ENCODE peak calls at places on chromosomes 3 and 15, in five cellular contexts. O is lung, G is progenitor cell of endocrine pancreas, C is AG09319, W is right atrium auricular region. U is an unnamed sample.
A peak's percentile ranks its signal among the peaks of the same experiment; 100 is the strongest.

GRCh38 chr3:48650723-48651122 is 12.0 kb downstream of the CELSR3 start:
- DNase-seq in O (no peak), G (no peak), C (no peak), W (no peak), U (no peak)

GRCh38 chr3:4749567-4750002 is 229.7 kb upstream of the BHLHE40 start:
- DNase-seq in O (no peak), G (no peak), C (no peak), W (no peak), U (no peak)

GRCh38 chr15:41825145-41825544 is 2.7 kb upstream of the JMJD7 start:
- DNase-seq in O (no peak), G (no peak), C (no peak), W (no peak), U (no peak)

GRCh38 chr3:37935290-37935668 is 55.3 kb upstream of the VILL start:
- DNase-seq in O (no peak), G (no peak), C (no peak), W (no peak), U (no peak)

GRCh38 chr15:88396382-88396781 is 70.8 kb downstream of the MRPL46 start:
- DNase-seq in O (no peak), G (no peak), C (no peak), W (no peak), U (no peak)

GRCh38 chr3:111215481-111215880 is 143.9 kb downstream of the NECTIN3 start:
- DNase-seq in O (no peak), G (no peak), C (no peak), W (no peak), U (no peak)

GRCh38 chr3:61901986-61902385 is 340.6 kb downstream of the PTPRG start:
- DNase-seq in O (no peak), G (no peak), C (no peak), W (no peak), U (no peak)

GRCh38 chr3:73805435-73805834 is 180.7 kb upstream of the PDZRN3 start:
- DNase-seq in O (peak; percentile 30), G (no peak), C (no peak), W (peak; percentile 82), U (no peak)

GRCh38 chr3:72872183-72872582 is 15.7 kb upstream of the GXYLT2 start:
- DNase-seq in O (no peak), G (no peak), C (peak; percentile 67), W (no peak), U (no peak)

GRCh38 chr15:54035616-54036015 is 57.4 kb downstream of the UNC13C start:
- DNase-seq in O (no peak), G (no peak), C (no peak), W (no peak), U (no peak)

GRCh38 chr3:115986555-115987207 is 363.4 kb downstream of the GAP43 start:
- DNase-seq in O (no peak), G (no peak), C (no peak), W (no peak), U (no peak)

GRCh38 chr3:26753109-26753508 is 130.5 kb downstream of the LRRC3B start:
- DNase-seq in O (no peak), G (no peak), C (no peak), W (no peak), U (no peak)

GRCh38 chr3:65026151-65026550 is 338.4 kb upstream of the ADAMTS9 start:
- DNase-seq in O (no peak), G (no peak), C (no peak), W (no peak), U (no peak)

GRCh38 chr15:66390670-66391069 is 4.0 kb downstream of the MAP2K1 start:
- DNase-seq in O (no peak), G (no peak), C (no peak), W (no peak), U (no peak)

GRCh38 chr3:169668081-169668956 is 4.8 kb upstream of the MECOM start:
- DNase-seq in O (no peak), G (peak; percentile 54), C (no peak), W (no peak), U (no peak)

GRCh38 chr3:85004147-85004546 is 45.4 kb downstream of the CADM2 start:
- DNase-seq in O (no peak), G (no peak), C (no peak), W (no peak), U (no peak)

GRCh38 chr15:68054658-68055223 is 626 bp downstream of the PIAS1 start:
- DNase-seq in O (peak; percentile 63), G (peak; percentile 67), C (no peak), W (peak; percentile 64), U (no peak)

GRCh38 chr15:48449734-48450133 is 118.5 kb downstream of the DUT start:
- DNase-seq in O (no peak), G (no peak), C (no peak), W (no peak), U (no peak)

GRCh38 chr3:123644358-123644757 is 59.5 kb upstream of the HACD2 start:
- DNase-seq in O (no peak), G (no peak), C (no peak), W (no peak), U (no peak)

GRCh38 chr3:125622381-125622788 is 27.1 kb upstream of the OSBPL11 start:
- DNase-seq in O (peak; percentile 42), G (no peak), C (no peak), W (peak; percentile 70), U (no peak)

GRCh38 chr15:90496791-90497190 is 32.9 kb upstream of the CRTC3 start:
- DNase-seq in O (no peak), G (no peak), C (no peak), W (no peak), U (no peak)

GRCh38 chr3:107845355-107846281 is 245.2 kb downstream of the CD47 start:
- DNase-seq in O (no peak), G (no peak), C (no peak), W (no peak), U (no peak)

GRCh38 chr15:60076582-60077263 is 72.6 kb downstream of the FOXB1 start:
- DNase-seq in O (no peak), G (no peak), C (no peak), W (no peak), U (no peak)

GRCh38 chr3:135736740-135737139 is 228.8 kb upstream of the PPP2R3A start:
- DNase-seq in O (no peak), G (no peak), C (no peak), W (no peak), U (no peak)

GRCh38 chr3:15007681-15008141 is 57.4 kb downstream of the MRPS25 start:
- DNase-seq in O (no peak), G (no peak), C (peak; percentile 68), W (no peak), U (peak; percentile 32)

GRCh38 chr3:186021673-186022362 is 84.0 kb upstream of the TRA2B start:
- DNase-seq in O (no peak), G (no peak), C (peak; percentile 80), W (no peak), U (peak; percentile 89)

GRCh38 chr15:52529289-52529929 is 729 bp upstream of the MYO5A start:
- DNase-seq in O (no peak), G (no peak), C (no peak), W (no peak), U (no peak)

DNA sequence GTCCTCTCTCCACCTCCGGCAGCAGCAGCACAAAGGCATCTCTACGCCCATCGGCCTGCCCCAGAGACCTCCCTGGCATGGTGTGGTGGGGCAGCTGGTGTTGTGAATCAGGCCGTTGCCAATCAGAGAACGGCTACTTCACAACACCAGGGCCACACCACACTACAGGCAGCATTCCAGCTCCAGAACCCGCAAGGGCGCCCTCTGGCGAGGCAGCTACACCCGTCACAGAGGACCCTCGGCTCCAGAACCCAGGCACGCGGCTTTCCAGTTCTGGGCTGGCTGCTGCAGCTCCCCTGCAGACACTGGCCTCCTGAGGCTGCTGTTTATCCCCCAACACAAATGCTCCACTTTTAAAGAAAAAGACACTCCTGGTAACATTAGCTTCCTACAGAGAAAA is 127.5 kb upstream of the TOPAZ1 start:
- DNase-seq in O (no peak), G (peak; percentile 31), C (no peak), W (no peak), U (no peak)
- TF ChIP-seq CTCF in O (no peak), G (peak; percentile 60), C (peak; percentile 38), W (peak; percentile 62), U (peak; percentile 29)

GRCh38 chr15:28112101-28112760 is 13.1 kb upstream of the OCA2 start:
- DNase-seq in O (no peak), G (no peak), C (no peak), W (no peak), U (no peak)
- TF ChIP-seq CTCF in O (no peak), G (no peak), C (no peak), W (no peak), U (no peak)

DNA sequence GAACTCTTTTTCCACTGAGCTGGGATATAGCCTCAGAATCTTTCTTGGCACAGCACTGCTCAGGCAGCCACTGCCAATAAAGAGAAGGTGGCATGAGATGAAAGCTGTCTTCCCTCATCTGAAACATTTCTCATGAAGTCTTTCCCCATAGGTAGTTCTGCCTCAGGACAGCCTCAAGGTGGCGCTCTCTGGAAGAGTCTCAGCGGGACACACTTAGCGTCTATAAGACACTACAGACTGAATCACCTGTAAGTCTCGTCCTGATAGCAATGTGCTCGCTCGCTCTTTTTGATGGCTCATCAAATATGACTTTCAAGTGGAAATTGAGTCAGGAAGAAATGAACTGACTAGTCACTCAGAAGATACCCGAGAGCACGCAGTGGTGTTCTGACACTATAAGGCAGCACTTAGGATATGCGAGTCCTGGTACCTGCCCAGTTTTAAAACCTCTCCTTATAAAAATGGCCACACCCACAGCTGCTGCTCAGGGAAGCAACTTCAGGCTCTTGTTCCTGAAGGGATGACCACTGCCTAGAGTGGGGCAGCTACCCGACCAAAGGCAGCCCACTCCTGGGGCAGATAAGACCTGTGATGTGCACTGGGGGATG is 269.5 kb downstream of the SUCLG2 start:
- DNase-seq in O (no peak), G (peak; percentile 39), C (peak; percentile 12), W (no peak), U (peak; percentile 15)
- TF ChIP-seq CTCF in O (peak; percentile 7), G (peak; percentile 85), C (peak; percentile 57), W (peak; percentile 56), U (peak; percentile 68)

GRCh38 chr15:30882861-30883433 is 20.8 kb upstream of the FAN1 start:
- DNase-seq in O (no peak), G (no peak), C (no peak), W (no peak), U (no peak)

GRCh38 chr15:30877070-30877469 is 26.6 kb upstream of the FAN1 start:
- DNase-seq in O (no peak), G (no peak), C (no peak), W (no peak), U (no peak)

GRCh38 chr15:30878515-30878914 is 25.2 kb upstream of the FAN1 start:
- DNase-seq in O (no peak), G (no peak), C (no peak), W (no peak), U (no peak)
- TF ChIP-seq CTCF in O (no peak), G (no peak), C (no peak), W (no peak), U (no peak)

DNA sequence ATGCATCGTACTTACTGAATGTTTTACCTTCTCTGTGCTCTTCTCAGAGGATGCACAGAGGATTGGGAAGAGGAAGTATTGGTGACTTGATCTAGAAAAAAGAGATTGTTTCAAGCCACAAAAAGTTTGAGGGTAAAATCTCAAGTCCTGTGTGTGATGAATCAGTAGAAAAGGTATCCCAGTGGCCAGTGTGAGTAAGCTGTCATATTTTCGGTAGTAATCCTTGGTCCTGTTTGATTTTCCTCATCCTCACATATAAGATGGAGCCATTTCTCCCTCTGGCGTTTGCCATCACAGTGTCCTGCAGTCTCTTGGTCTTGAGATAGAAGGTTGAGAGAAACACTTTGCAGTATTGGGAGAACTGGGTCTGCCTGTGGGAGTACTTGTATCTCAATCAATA is 166.8 kb downstream of the LPP start:
- DNase-seq in O (no peak), G (no peak), C (no peak), W (no peak), U (peak; percentile 19)
- TF ChIP-seq CTCF in O (no peak), G (no peak), C (no peak), W (no peak), U (no peak)